ENCODE peak calls at places on chromosome 21, in seven cellular contexts. J, T, Y, P, W, S and B are unnamed samples.

GRCh38 chr21:30408782-30409494 is 13.1 kb downstream of the KRTAP13-1 start:
- DNase-seq in J (no peak), T (peak), Y (peak), P (peak), W (peak), S (no peak), B (peak)

GRCh38 chr21:46033410-46034404 is 52.1 kb downstream of the COL6A1 start:
- DNase-seq in J (no peak), T (no peak), Y (no peak), P (no peak), W (no peak), S (no peak), B (peak)

GRCh38 chr21:25735895-25736597 is 1.3 kb downstream of the GABPA start:
- DNase-seq in J (no peak), T (peak), Y (peak), P (no peak), W (no peak), S (no peak), B (no peak)

GRCh38 chr21:31927872-31928476 is 55.2 kb downstream of the HUNK start:
- DNase-seq in J (no peak), T (no peak), Y (no peak), P (no peak), W (no peak), S (no peak), B (no peak)

GRCh38 chr21:38985423-38986378 is 180.0 kb downstream of the ETS2 start:
- DNase-seq in J (peak), T (peak), Y (peak), P (no peak), W (peak), S (peak), B (no peak)

GRCh38 chr21:38811257-38811656 is 5.5 kb downstream of the ETS2 start:
- DNase-seq in J (no peak), T (peak), Y (peak), P (no peak), W (no peak), S (no peak), B (no peak)

GRCh38 chr21:17730782-17731181 is 88.4 kb downstream of the C21orf91 start:
- DNase-seq in J (no peak), T (no peak), Y (peak), P (no peak), W (no peak), S (no peak), B (no peak)

GRCh38 chr21:27802816-27803475 is 836.1 kb upstream of the ADAMTS5 start:
- DNase-seq in J (no peak), T (peak), Y (peak), P (peak), W (peak), S (peak), B (peak)

GRCh38 chr21:45559216-45560105 is 17.2 kb upstream of the SLC19A1 start:
- DNase-seq in J (no peak), T (no peak), Y (no peak), P (no peak), W (peak), S (no peak), B (no peak)

GRCh38 chr21:33940846-33941245 is 25.2 kb upstream of the ATP5PO start:
- DNase-seq in J (no peak), T (peak), Y (peak), P (no peak), W (no peak), S (no peak), B (no peak)

GRCh38 chr21:45080639-45081414 is 6.4 kb downstream of the ADARB1 start:
- DNase-seq in J (no peak), T (peak), Y (peak), P (no peak), W (peak), S (peak), B (no peak)

GRCh38 chr21:17343055-17343454 is 169.8 kb upstream of the CXADR start:
- DNase-seq in J (no peak), T (peak), Y (peak), P (peak), W (no peak), S (no peak), B (no peak)

GRCh38 chr21:45094412-45094811 is 20.0 kb downstream of the ADARB1 start:
- DNase-seq in J (no peak), T (no peak), Y (no peak), P (no peak), W (no peak), S (no peak), B (no peak)

GRCh38 chr21:27756191-27756590 is 789.3 kb upstream of the ADAMTS5 start:
- DNase-seq in J (no peak), T (no peak), Y (no peak), P (no peak), W (no peak), S (no peak), B (no peak)

GRCh38 chr21:26148834-26149354 is 21.7 kb downstream of the APP start:
- DNase-seq in J (no peak), T (peak), Y (peak), P (no peak), W (no peak), S (no peak), B (no peak)

GRCh38 chr21:45538381-45539045 is 3.7 kb downstream of the SLC19A1 start:
- DNase-seq in J (no peak), T (no peak), Y (no peak), P (no peak), W (no peak), S (peak), B (peak)

GRCh38 chr21:33300701-33301631 is 23.8 kb upstream of the IFNAR1 start:
- DNase-seq in J (no peak), T (peak), Y (peak), P (no peak), W (no peak), S (no peak), B (no peak)

GRCh38 chr21:30382201-30382600 is 10.1 kb upstream of the KRTAP13-2 start:
- DNase-seq in J (no peak), T (no peak), Y (no peak), P (no peak), W (no peak), S (no peak), B (no peak)

GRCh38 chr21:32413697-32414578 is 1.4 kb downstream of the EVA1C start:
- DNase-seq in J (no peak), T (peak), Y (peak), P (no peak), W (no peak), S (peak), B (no peak)

GRCh38 chr21:45927851-45928850 is 53.4 kb upstream of the COL6A1 start:
- DNase-seq in J (no peak), T (no peak), Y (no peak), P (no peak), W (no peak), S (no peak), B (no peak)

GRCh38 chr21:17293194-17293593 is 219.6 kb upstream of the CXADR start:
- DNase-seq in J (no peak), T (no peak), Y (no peak), P (no peak), W (no peak), S (no peak), B (no peak)

GRCh38 chr21:35925497-35925896 is 134.8 kb downstream of the SETD4 start:
- DNase-seq in J (no peak), T (peak), Y (no peak), P (no peak), W (no peak), S (peak), B (no peak)

GRCh38 chr21:44052071-44052829 is 40.1 kb downstream of the TRAPPC10 start:
- DNase-seq in J (no peak), T (no peak), Y (peak), P (no peak), W (no peak), S (no peak), B (no peak)

GRCh38 chr21:26140185-26140584 is 30.4 kb downstream of the APP start:
- DNase-seq in J (no peak), T (peak), Y (peak), P (no peak), W (peak), S (peak), B (no peak)

GRCh38 chr21:45539796-45540600 is 2.2 kb downstream of the SLC19A1 start:
- DNase-seq in J (no peak), T (no peak), Y (no peak), P (peak), W (peak), S (no peak), B (peak)

GRCh38 chr21:45536301-45537081 is 5.7 kb downstream of the SLC19A1 start:
- DNase-seq in J (no peak), T (no peak), Y (no peak), P (no peak), W (peak), S (peak), B (peak)

GRCh38 chr21:32283001-32283400 is 4.2 kb upstream of the MIS18A start:
- DNase-seq in J (no peak), T (no peak), Y (no peak), P (no peak), W (no peak), S (no peak), B (no peak)

GRCh38 chr21:45084881-45085536 is 10.6 kb downstream of the ADARB1 start:
- DNase-seq in J (no peak), T (no peak), Y (no peak), P (no peak), W (no peak), S (no peak), B (no peak)

GRCh38 chr21:44966135-44967081 is 26.6 kb downstream of the SLX9 start:
- DNase-seq in J (no peak), T (peak), Y (no peak), P (no peak), W (no peak), S (peak), B (no peak)

GRCh38 chr21:44421901-44422840 is 33.1 kb upstream of the LRRC3 start:
- DNase-seq in J (no peak), T (no peak), Y (no peak), P (no peak), W (peak), S (no peak), B (no peak)

GRCh38 chr21:44706706-44707615 is 4.4 kb downstream of the TSPEAR start:
- DNase-seq in J (no peak), T (no peak), Y (no peak), P (no peak), W (peak), S (no peak), B (no peak)

GRCh38 chr21:17370263-17370662 is 142.6 kb upstream of the CXADR start:
- DNase-seq in J (no peak), T (no peak), Y (peak), P (no peak), W (no peak), S (no peak), B (no peak)

GRCh38 chr21:18951291-18952038 is 547.9 kb upstream of the TMPRSS15 start:
- DNase-seq in J (no peak), T (no peak), Y (peak), P (peak), W (peak), S (no peak), B (peak)

GRCh38 chr21:38175321-38175720 is 81.5 kb upstream of the KCNJ15 start:
- DNase-seq in J (no peak), T (peak), Y (no peak), P (no peak), W (no peak), S (no peak), B (no peak)

GRCh38 chr21:15731243-15731613 is 1.4 kb downstream of the USP25 start:
- DNase-seq in J (no peak), T (no peak), Y (no peak), P (no peak), W (no peak), S (no peak), B (no peak)

GRCh38 chr21:34885125-34885524 is 164.0 kb downstream of the RUNX1 start:
- DNase-seq in J (no peak), T (no peak), Y (no peak), P (no peak), W (no peak), S (no peak), B (no peak)

GRCh38 chr21:33703750-33704606 is 61.7 kb downstream of the ITSN1 start:
- DNase-seq in J (no peak), T (no peak), Y (no peak), P (peak), W (no peak), S (no peak), B (no peak)

GRCh38 chr21:22062472-22063139 is 1064.4 kb downstream of the NCAM2 start:
- DNase-seq in J (no peak), T (no peak), Y (no peak), P (no peak), W (no peak), S (no peak), B (no peak)
- TF ChIP-seq CTCF in J (no peak), T (no peak), Y (no peak), P (no peak), W (no peak), S (no peak), B (no peak)

GRCh38 chr21:41899431-41900202 is 20.5 kb upstream of the PRDM15 start:
- DNase-seq in J (no peak), T (no peak), Y (no peak), P (no peak), W (no peak), S (no peak), B (no peak)
- TF ChIP-seq CTCF in J (no peak), T (no peak), Y (no peak), P (no peak), W (no peak), S (no peak), B (no peak)

GRCh38 chr21:14267071-14267470 is 51.1 kb downstream of the RBM11 start:
- DNase-seq in J (no peak), T (no peak), Y (no peak), P (no peak), W (no peak), S (no peak), B (no peak)

GRCh38 chr21:14262039-14262438 is 46.1 kb downstream of the RBM11 start:
- DNase-seq in J (no peak), T (no peak), Y (no peak), P (no peak), W (no peak), S (no peak), B (no peak)

GRCh38 chr21:14259669-14260458 is 43.9 kb downstream of the RBM11 start:
- DNase-seq in J (no peak), T (peak), Y (peak), P (no peak), W (no peak), S (no peak), B (no peak)

GRCh38 chr21:14260459-14260764 is 44.5 kb downstream of the RBM11 start:
- DNase-seq in J (no peak), T (no peak), Y (no peak), P (no peak), W (no peak), S (no peak), B (no peak)

GRCh38 chr21:14263879-14264278 is 47.9 kb downstream of the RBM11 start:
- DNase-seq in J (no peak), T (no peak), Y (no peak), P (no peak), W (no peak), S (no peak), B (no peak)
- TF ChIP-seq CTCF in J (no peak), T (no peak), Y (no peak), P (no peak), W (no peak), S (no peak), B (no peak)

GRCh38 chr21:37087188-37087587 is 14.1 kb downstream of the TTC3 start:
- DNase-seq in J (no peak), T (peak), Y (peak), P (no peak), W (no peak), S (no peak), B (no peak)
- TF ChIP-seq CTCF in J (no peak), T (peak), Y (peak), P (no peak), W (no peak), S (peak), B (no peak)

GRCh38 chr21:29073222-29074006 is at the start of gene CCT8:
- DNase-seq in J (peak), T (peak), Y (peak), P (peak), W (peak), S (peak), B (peak)

GRCh38 chr21:29074007-29074376 is 544 bp upstream of the CCT8 start:
- DNase-seq in J (no peak), T (no peak), Y (no peak), P (no peak), W (no peak), S (no peak), B (no peak)

GRCh38 chr21:29075706-29076447 is 2.4 kb upstream of the CCT8 start:
- DNase-seq in J (no peak), T (no peak), Y (no peak), P (no peak), W (no peak), S (no peak), B (no peak)

GRCh38 chr21:29074783-29075182 is 1.3 kb upstream of the CCT8 start:
- DNase-seq in J (no peak), T (no peak), Y (no peak), P (no peak), W (no peak), S (no peak), B (no peak)

GRCh38 chr21:29072873-29073221 is 601 bp downstream of the CCT8 start:
- DNase-seq in J (no peak), T (peak), Y (peak), P (peak), W (no peak), S (no peak), B (no peak)
- TF ChIP-seq CTCF in J (no peak), T (no peak), Y (no peak), P (no peak), W (no peak), S (no peak), B (no peak)

DNA sequence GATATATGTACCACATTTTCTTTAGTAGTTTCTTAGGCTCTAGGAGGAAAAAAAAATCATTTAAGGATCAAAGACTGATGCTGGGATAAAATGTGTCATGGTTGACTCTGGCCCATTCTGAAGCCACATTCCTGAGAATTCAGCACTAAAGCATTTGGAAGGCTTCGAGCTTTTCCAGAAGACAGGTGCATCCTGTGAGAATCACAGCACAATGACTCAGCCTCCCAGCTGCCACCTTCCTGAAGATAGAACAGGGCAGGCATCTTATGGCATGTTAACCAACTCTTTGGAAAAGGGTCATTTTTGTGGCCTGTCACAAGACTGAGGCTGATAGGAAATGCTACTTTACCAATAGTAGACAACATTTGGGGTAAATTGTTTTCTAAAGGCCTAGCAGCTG is 359.9 kb downstream of the PCP4 start:
- DNase-seq in J (no peak), T (no peak), Y (no peak), P (no peak), W (no peak), S (no peak), B (no peak)
- TF ChIP-seq CTCF in J (no peak), T (no peak), Y (no peak), P (no peak), W (no peak), S (no peak), B (no peak)

GRCh38 chr21:10511116-10511515 is 10.3 kb upstream of the TPTE start:
- DNase-seq in J (no peak), T (no peak), Y (no peak), P (no peak), W (no peak), S (no peak), B (no peak)
- TF ChIP-seq CTCF in J (no peak), T (no peak), Y (no peak), P (no peak), W (no peak), S (no peak), B (no peak)